ENCODE peak calls at places on chromosomes 13 and 19, in seven cellular contexts. E is fibroblast of lung, O is psoas muscle, B is mesenchymal stem cell, N is uterus, P is pancreas, A is IMR-90. Q is an unnamed sample. For H3K4me1, the result is how much of the 10 kb centered on the place peaks cover.

GRCh38 chr13:98189841-98190505 is 12.9 kb upstream of the RNF113B start:
- DNase-seq in E (no peak), O (no peak), B (no peak), N (no peak), P (no peak), A (no peak), Q (no peak)

GRCh38 chr19:49363265-49364082 is at the start of gene DKKL1:
- DNase-seq in E (peak), O (peak), B (peak), N (peak), P (peak), A (peak), Q (peak)

GRCh38 chr19:958967-959685 is 25.0 kb upstream of the WDR18 start:
- DNase-seq in E (peak), O (no peak), B (peak), N (no peak), P (no peak), A (peak), Q (no peak)

GRCh38 chr19:16661480-16662034 is 618 bp downstream of the TMEM38A start:
- DNase-seq in E (no peak), O (peak), B (no peak), N (peak), P (peak), A (no peak), Q (no peak)

GRCh38 chr13:42524487-42525034 is 49.4 kb upstream of the TNFSF11 start:
- DNase-seq in E (peak), O (no peak), B (peak), N (no peak), P (no peak), A (no peak), Q (no peak)

GRCh38 chr19:32744555-32745325 is 25.2 kb downstream of the TDRD12 start:
- DNase-seq in E (no peak), O (no peak), B (no peak), N (no peak), P (no peak), A (no peak), Q (no peak)

GRCh38 chr19:3544054-3544376 is 5.0 kb downstream of the TEKTIP1 start:
- DNase-seq in E (no peak), O (no peak), B (no peak), N (no peak), P (peak), A (no peak), Q (no peak)

GRCh38 chr19:49881672-49882394 is 4.3 kb downstream of the TBC1D17 start:
- DNase-seq in E (no peak), O (no peak), B (no peak), N (no peak), P (no peak), A (no peak), Q (no peak)

GRCh38 chr13:102654786-102655185 is 40.1 kb downstream of the METTL21C start:
- DNase-seq in E (no peak), O (no peak), B (no peak), N (no peak), P (no peak), A (no peak), Q (no peak)

GRCh38 chr19:1063030-1063908 is 3.7 kb upstream of the ARHGAP45 start:
- DNase-seq in E (no peak), O (peak), B (no peak), N (no peak), P (no peak), A (no peak), Q (peak)

GRCh38 chr13:37475966-37476365 is 122.6 kb downstream of the POSTN start:
- DNase-seq in E (no peak), O (no peak), B (peak), N (no peak), P (no peak), A (peak), Q (no peak)

GRCh38 chr13:75704194-75704941 is 68.2 kb downstream of the LMO7 start:
- DNase-seq in E (peak), O (no peak), B (peak), N (no peak), P (no peak), A (peak), Q (no peak)

GRCh38 chr13:46016216-46016615 is 36.3 kb downstream of the ZC3H13 start:
- DNase-seq in E (no peak), O (no peak), B (no peak), N (no peak), P (no peak), A (no peak), Q (no peak)

GRCh38 chr19:45160870-45161714 is at the start of gene NKPD1:
- DNase-seq in E (no peak), O (no peak), B (no peak), N (no peak), P (peak), A (no peak), Q (no peak)

GRCh38 chr19:3638208-3639193 is 11.9 kb upstream of the CACTIN start:
- DNase-seq in E (no peak), O (no peak), B (no peak), N (no peak), P (no peak), A (no peak), Q (no peak)

GRCh38 chr13:40624338-40624737 is 42.1 kb downstream of the FOXO1 start:
- DNase-seq in E (peak), O (peak), B (no peak), N (no peak), P (no peak), A (no peak), Q (no peak)

GRCh38 chr13:106178816-106179215 is 356.6 kb downstream of the EFNB2 start:
- DNase-seq in E (no peak), O (no peak), B (no peak), N (no peak), P (no peak), A (no peak), Q (no peak)

GRCh38 chr13:95660981-95661581 is 15.9 kb upstream of the DNAJC3 start:
- DNase-seq in E (peak), O (no peak), B (peak), N (no peak), P (no peak), A (peak), Q (peak)

GRCh38 chr13:60158321-60158801 is 5.4 kb downstream of the DIAPH3 start:
- DNase-seq in E (no peak), O (no peak), B (no peak), N (no peak), P (no peak), A (no peak), Q (no peak)

GRCh38 chr13:75299206-75299605 is 182.8 kb downstream of the TBC1D4 start:
- DNase-seq in E (no peak), O (no peak), B (no peak), N (no peak), P (no peak), A (no peak), Q (no peak)

GRCh38 chr13:29925457-29925856 is 75.0 kb upstream of the UBL3 start:
- DNase-seq in E (peak), O (peak), B (peak), N (peak), P (peak), A (peak), Q (no peak)

GRCh38 chr19:46296722-46297431 is at the start of gene HIF3A:
- DNase-seq in E (peak), O (no peak), B (peak), N (peak), P (peak), A (no peak), Q (no peak)

GRCh38 chr13:44048326-44048725 is 168.6 kb downstream of the LACC1 start:
- DNase-seq in E (peak), O (no peak), B (no peak), N (no peak), P (no peak), A (no peak), Q (no peak)

GRCh38 chr13:40446365-40446764 is 220.1 kb downstream of the FOXO1 start:
- DNase-seq in E (no peak), O (no peak), B (no peak), N (no peak), P (no peak), A (no peak), Q (no peak)

GRCh38 chr19:46015080-46015960 is 7.5 kb downstream of the PGLYRP1 start:
- DNase-seq in E (peak), O (peak), B (peak), N (peak), P (peak), A (no peak), Q (peak)

GRCh38 chr13:51772781-51773180 is 31.2 kb downstream of the DHRS12 start:
- DNase-seq in E (no peak), O (no peak), B (no peak), N (no peak), P (no peak), A (no peak), Q (no peak)

GRCh38 chr13:96248103-96248502 is 158.2 kb downstream of the HS6ST3 start:
- DNase-seq in E (no peak), O (no peak), B (no peak), N (no peak), P (no peak), A (no peak), Q (no peak)

GRCh38 chr19:16436780-16437179 is 35.0 kb downstream of the EPS15L1 start:
- DNase-seq in E (no peak), O (no peak), B (no peak), N (no peak), P (no peak), A (no peak), Q (no peak)

GRCh38 chr19:3725640-3726310 is 17.6 kb downstream of the TJP3 start:
- DNase-seq in E (no peak), O (no peak), B (peak), N (no peak), P (peak), A (no peak), Q (no peak)

GRCh38 chr13:99193152-99193551 is 7.5 kb upstream of the UBAC2 start:
- DNase-seq in E (no peak), O (no peak), B (no peak), N (no peak), P (no peak), A (no peak), Q (no peak)

GRCh38 chr19:46995492-46995891 is 24.1 kb upstream of the NPAS1 start:
- DNase-seq in E (no peak), O (no peak), B (no peak), N (no peak), P (no peak), A (no peak), Q (no peak)

GRCh38 chr19:3320354-3320670 is 46.1 kb upstream of the NFIC start:
- DNase-seq in E (no peak), O (no peak), B (no peak), N (no peak), P (no peak), A (no peak), Q (no peak)

GRCh38 chr13:106155411-106155810 is 380.1 kb downstream of the EFNB2 start:
- DNase-seq in E (no peak), O (no peak), B (peak), N (no peak), P (no peak), A (peak), Q (no peak)

GRCh38 chr13:50319603-50320296 is 304.5 kb downstream of the KCNRG start:
- DNase-seq in E (peak), O (no peak), B (peak), N (no peak), P (no peak), A (peak), Q (no peak)

GRCh38 chr13:59750860-59751259 is 412.9 kb downstream of the DIAPH3 start:
- DNase-seq in E (peak), O (no peak), B (peak), N (no peak), P (no peak), A (peak), Q (no peak)

DNA sequence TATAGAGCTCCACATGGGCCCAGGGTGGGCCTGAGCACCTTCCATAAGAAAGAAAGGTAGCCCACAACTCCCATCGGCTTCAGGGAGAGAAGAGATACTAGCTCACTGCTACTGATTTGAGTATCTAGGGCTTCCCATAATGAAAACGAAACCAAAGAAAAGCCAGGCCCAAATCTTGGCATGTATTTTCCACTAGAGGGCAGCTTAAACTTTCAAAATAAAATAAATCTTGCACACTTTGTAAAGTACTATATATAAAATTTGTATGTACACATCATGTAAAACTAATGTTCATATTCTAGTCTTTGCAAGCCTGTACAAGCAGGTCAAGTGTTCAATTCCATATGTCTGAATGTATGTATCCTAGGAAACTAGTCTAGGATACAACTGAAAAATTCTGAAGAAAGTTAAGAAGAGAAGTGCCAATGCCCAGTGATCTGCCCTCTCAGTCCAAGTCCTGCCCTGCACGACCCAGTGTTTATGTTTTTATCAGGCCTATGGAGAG is 475.9 kb downstream of the UQCRFS1 start:
- DNase-seq in E (peak), O (no peak), B (peak), N (no peak), P (no peak), A (peak), Q (no peak)
- H3K4me1 ChIP-seq in E (under half), O (under half), B (under half), N (under half), P (under half), A (under half), Q (under half)

GRCh38 chr19:10009714-10010224 is 535 bp downstream of the COL5A3 start:
- DNase-seq in E (no peak), O (no peak), B (no peak), N (no peak), P (no peak), A (no peak), Q (no peak)

GRCh38 chr19:10010939-10011338 is 635 bp upstream of the COL5A3 start:
- DNase-seq in E (no peak), O (no peak), B (no peak), N (no peak), P (no peak), A (no peak), Q (no peak)

GRCh38 chr19:10009269-10009665 is 1.0 kb downstream of the COL5A3 start:
- DNase-seq in E (peak), O (peak), B (peak), N (peak), P (peak), A (peak), Q (peak)

GRCh38 chr19:10011974-10012373 is 1.3 kb upstream of the RDH8 start:
- DNase-seq in E (no peak), O (no peak), B (no peak), N (no peak), P (no peak), A (no peak), Q (no peak)

GRCh38 chr19:10010247-10010691 is at the start of gene COL5A3:
- DNase-seq in E (peak), O (peak), B (peak), N (peak), P (no peak), A (peak), Q (no peak)
- H3K27ac ChIP-seq in E (peak), O (no peak), B (no peak), N (peak), P (no peak), A (no peak), Q (no peak)

GRCh38 chr19:35207391-35207871 is 21.1 kb downstream of the FAM187B start:
- DNase-seq in E (no peak), O (no peak), B (no peak), N (no peak), P (no peak), A (no peak), Q (peak)

GRCh38 chr19:35204799-35205732 is 23.5 kb downstream of the FAM187B start:
- DNase-seq in E (no peak), O (no peak), B (no peak), N (no peak), P (no peak), A (no peak), Q (no peak)

GRCh38 chr19:35206379-35206778 is 22.2 kb downstream of the FAM187B start:
- DNase-seq in E (no peak), O (no peak), B (no peak), N (no peak), P (no peak), A (no peak), Q (peak)

GRCh38 chr19:35206855-35207254 is 21.7 kb downstream of the FAM187B start:
- DNase-seq in E (no peak), O (no peak), B (no peak), N (no peak), P (no peak), A (no peak), Q (no peak)

GRCh38 chr19:35205733-35206323 is 22.7 kb downstream of the FAM187B start:
- DNase-seq in E (no peak), O (no peak), B (no peak), N (no peak), P (no peak), A (no peak), Q (no peak)
- H3K4me1 ChIP-seq in E (under half), O (under half), B (under half), N (under half), P (under half), A (under half), Q (half or more)

GRCh38 chr19:17796013-17796837 is 1.3 kb downstream of the B3GNT3 start:
- DNase-seq in E (no peak), O (no peak), B (no peak), N (no peak), P (no peak), A (no peak), Q (no peak)
- H3K27ac ChIP-seq in E (no peak), O (no peak), B (no peak), N (no peak), P (peak), A (no peak), Q (no peak)